ENCODE peak calls at places on chromosome 1, in nine cellular contexts. Z, Y, T, I, H, N, U, G and V are unnamed samples.

GRCh38 chr1:163076981-163077761 is 8.0 kb downstream of the RGS4 start:
- DNase-seq in H (no peak), Z (no peak), N (no peak), I (no peak), T (no peak), G (no peak), Y (no peak), U (no peak), V (no peak)

GRCh38 chr1:208235356-208235982 is 8.7 kb downstream of the PLXNA2 start:
- DNase-seq in I (no peak), N (no peak), T (no peak), Z (no peak), H (no peak), Y (no peak), U (no peak), G (no peak), V (no peak)

GRCh38 chr1:235775461-235775860 is 91.2 kb downstream of the LYST start:
- DNase-seq in H (no peak), T (no peak), N (no peak), U (no peak), Z (no peak), I (no peak), Y (no peak), G (no peak), V (no peak)

GRCh38 chr1:201648911-201649775 is 110.2 kb downstream of the NAV1 start:
- DNase-seq in H (peak), G (no peak), I (peak), T (peak), Z (peak), N (peak), U (no peak), Y (no peak), V (no peak)

GRCh38 chr1:25486602-25487001 is 55.9 kb downstream of the MACO1 start:
- DNase-seq in U (no peak), Y (peak), H (no peak), Z (peak), I (no peak), G (no peak), N (no peak), T (no peak), V (no peak)

GRCh38 chr1:52602328-52603300 is at the start of gene GPX7:
- DNase-seq in U (no peak), H (peak), I (no peak), Y (peak), N (no peak), G (peak), Z (peak), T (peak), V (no peak)

GRCh38 chr1:151005729-151006330 is 872 bp downstream of the MINDY1 start:
- DNase-seq in T (no peak), Y (no peak), I (peak), U (no peak), Z (no peak), H (no peak), G (no peak), N (no peak), V (peak)

GRCh38 chr1:218482683-218483082 is 137.5 kb downstream of the TGFB2 start:
- DNase-seq in N (no peak), Z (no peak), T (no peak), Y (peak), U (no peak), H (no peak), G (no peak), I (no peak), V (peak)

GRCh38 chr1:108747128-108747827 is 804 bp downstream of the STXBP3 start:
- DNase-seq in U (peak), I (peak), T (peak), N (peak), Y (peak), Z (peak), H (peak), G (peak), V (peak)

GRCh38 chr1:230469271-230469670 is 43.1 kb upstream of the PGBD5 start:
- DNase-seq in U (no peak), H (no peak), N (no peak), G (no peak), Y (no peak), T (no peak), Z (no peak), I (no peak), V (no peak)

GRCh38 chr1:53634571-53634979 is 104.4 kb downstream of the GLIS1 start:
- DNase-seq in U (no peak), H (peak), T (no peak), I (no peak), Y (no peak), G (no peak), Z (peak), N (no peak), V (no peak)

GRCh38 chr1:22710688-22711024 is at the start of gene EPHB2:
- DNase-seq in G (no peak), U (no peak), H (peak), Y (no peak), I (peak), N (peak), T (peak), Z (no peak), V (peak)

GRCh38 chr1:230822092-230822581 is 46.2 kb downstream of the C1orf198 start:
- DNase-seq in T (no peak), U (peak), G (no peak), Y (peak), H (no peak), Z (no peak), I (no peak), N (no peak), V (no peak)

GRCh38 chr1:11797525-11798216 is 8.1 kb downstream of the MTHFR start:
- DNase-seq in I (no peak), H (no peak), G (no peak), N (no peak), Z (no peak), T (no peak), Y (no peak), U (no peak), V (no peak)

GRCh38 chr1:9910080-9910424 is at the start of gene CTNNBIP1:
- DNase-seq in Y (no peak), Z (no peak), I (no peak), N (peak), H (no peak), U (no peak), G (no peak), T (no peak), V (no peak)

GRCh38 chr1:88655145-88655544 is 28.9 kb upstream of the PKN2 start:
- DNase-seq in Y (no peak), N (no peak), H (no peak), G (no peak), T (no peak), U (no peak), I (no peak), Z (no peak), V (no peak)

GRCh38 chr1:224542783-224543440 is 73.2 kb upstream of the CNIH3 start:
- DNase-seq in H (no peak), I (peak), Y (peak), G (no peak), U (peak), N (no peak), T (no peak), Z (no peak), V (peak)

GRCh38 chr1:21816602-21817302 is 4.7 kb downstream of the LDLRAD2 start:
- DNase-seq in T (no peak), I (peak), G (no peak), N (no peak), U (peak), Z (no peak), H (no peak), Y (peak), V (peak)

GRCh38 chr1:14437410-14437913 is 161.0 kb upstream of the KAZN start:
- DNase-seq in G (no peak), Y (no peak), H (no peak), Z (no peak), U (no peak), I (no peak), N (no peak), T (no peak), V (no peak)

GRCh38 chr1:218345673-218346390 is 696 bp downstream of the TGFB2 start:
- DNase-seq in I (peak), Y (peak), G (peak), T (peak), Z (peak), N (no peak), U (no peak), H (peak), V (peak)

GRCh38 chr1:28910379-28911125 is 3.8 kb upstream of the EPB41 start:
- DNase-seq in I (no peak), Z (no peak), U (no peak), Y (no peak), H (no peak), T (no peak), G (no peak), N (no peak), V (no peak)

DNA sequence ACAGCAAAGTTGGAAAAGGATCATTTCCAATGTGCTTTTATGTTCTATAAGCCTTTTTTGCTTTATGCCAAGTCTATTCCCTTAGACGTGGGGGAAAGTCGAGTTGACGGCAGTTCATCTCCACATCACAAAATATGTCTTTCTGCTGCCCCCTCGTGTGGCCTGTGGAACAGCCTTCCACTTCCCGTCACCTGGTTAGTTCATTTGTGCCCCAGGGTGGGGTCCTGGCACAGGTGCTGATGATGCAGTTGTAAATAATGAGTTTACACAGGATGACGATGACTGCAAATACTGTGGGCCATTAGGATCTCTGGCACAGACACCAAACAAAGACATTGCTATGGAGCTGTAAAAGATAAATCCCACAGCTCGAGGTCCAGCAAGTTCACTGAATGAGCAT is 10.0 kb upstream of the OTUD3 start:
- DNase-seq in N (no peak), Y (peak), G (no peak), I (peak), Z (no peak), T (no peak), H (no peak), U (no peak), V (peak)
- TF ChIP-seq CTCF in N (no peak), Y (peak), G (no peak), I (no peak), Z (no peak), T (no peak), H (no peak), U (peak), V (no peak)

DNA sequence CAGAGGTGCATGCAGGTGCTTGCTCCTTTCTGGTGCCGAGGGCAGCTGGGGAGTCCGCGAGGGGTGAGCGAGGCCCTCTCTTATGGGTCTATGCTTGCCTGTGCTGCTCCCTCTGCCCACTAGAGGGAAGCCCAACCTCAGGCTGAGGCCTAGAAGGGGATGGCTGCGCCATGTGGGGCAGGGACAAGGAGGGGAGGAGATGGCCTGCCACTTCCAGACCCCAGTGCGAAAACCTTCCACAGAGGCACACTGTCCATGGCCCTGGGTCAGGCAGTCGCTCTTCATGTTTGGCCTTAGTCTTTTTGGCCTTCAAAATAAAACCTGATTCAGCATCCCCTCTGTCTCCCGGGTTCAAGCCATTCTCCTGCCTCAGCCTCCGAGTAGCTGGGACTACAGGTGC is 14.0 kb downstream of the RHBG start:
- DNase-seq in H (peak), U (no peak), Z (peak), N (peak), T (peak), G (peak), Y (peak), I (peak), V (peak)
- TF ChIP-seq CTCF in H (peak), U (peak), Z (peak), N (peak), T (peak), G (peak), Y (peak), I (peak), V (peak)

GRCh38 chr1:6496890-6497214 is 5.4 kb upstream of the PLEKHG5 start:
- DNase-seq in U (no peak), T (no peak), Z (no peak), Y (no peak), N (no peak), H (no peak), G (no peak), I (no peak), V (no peak)
- TF ChIP-seq CTCF in U (no peak), T (no peak), Z (no peak), Y (no peak), N (no peak), H (no peak), G (no peak), I (no peak), V (no peak)

DNA sequence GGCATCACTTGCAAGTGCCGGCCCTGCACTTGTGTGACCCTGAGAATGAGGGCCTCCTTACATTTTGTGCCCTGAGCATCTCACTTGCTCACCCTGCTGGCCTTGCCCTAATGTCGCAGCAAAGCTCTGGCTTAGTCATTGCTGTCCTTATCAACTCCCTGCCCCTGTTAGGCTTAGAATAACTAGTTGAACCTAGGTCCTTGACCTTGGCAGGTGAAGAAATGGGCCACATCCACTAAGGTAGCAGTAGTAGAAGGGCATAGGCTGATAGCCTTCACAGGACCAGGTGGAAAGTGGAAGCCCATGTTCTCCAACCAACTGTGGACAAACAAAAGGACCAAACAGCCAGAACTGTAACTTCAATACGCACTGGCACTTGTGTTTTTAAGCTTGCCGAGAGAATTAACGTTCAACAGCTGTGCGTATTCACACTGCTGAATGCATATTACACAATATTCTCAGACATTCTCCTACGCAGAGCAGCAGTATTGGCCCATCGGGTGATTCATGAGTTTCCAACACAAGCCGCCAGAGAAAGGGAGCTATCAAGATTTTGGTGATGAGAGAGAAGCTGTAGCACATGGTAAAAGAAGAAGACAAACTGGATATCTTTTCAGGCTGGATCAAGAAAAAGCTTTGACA is 27.7 kb upstream of the PTGFRN start:
- DNase-seq in G (peak), H (peak), N (no peak), U (peak), T (no peak), I (peak), Y (peak), Z (peak), V (peak)
- TF ChIP-seq CTCF in G (peak), H (no peak), N (peak), U (peak), T (peak), I (no peak), Y (peak), Z (peak), V (peak)

GRCh38 chr1:153539395-153540093 is 1.2 kb downstream of the S100A5 start:
- DNase-seq in Z (no peak), G (no peak), N (no peak), U (no peak), T (no peak), H (no peak), I (no peak), Y (no peak), V (no peak)

GRCh38 chr1:153536618-153537375 is 1.0 kb upstream of the S100A6 start:
- DNase-seq in U (no peak), Z (no peak), T (no peak), G (no peak), H (no peak), Y (no peak), I (no peak), N (no peak), V (peak)

GRCh38 chr1:153537376-153537730 is 1.6 kb upstream of the S100A6 start:
- DNase-seq in U (no peak), Z (no peak), G (no peak), Y (no peak), H (no peak), T (no peak), N (no peak), I (no peak), V (no peak)

GRCh38 chr1:153540394-153541361 is at the start of gene S100A5:
- DNase-seq in Y (peak), H (no peak), Z (no peak), G (peak), I (no peak), U (no peak), N (no peak), T (no peak), V (peak)

GRCh38 chr1:153538315-153538821 is 2.4 kb downstream of the S100A5 start:
- DNase-seq in G (no peak), U (no peak), T (peak), N (no peak), I (no peak), Y (peak), Z (peak), H (peak), V (peak)
- TF ChIP-seq CTCF in G (no peak), U (no peak), T (no peak), N (no peak), I (no peak), Y (peak), Z (peak), H (no peak), V (peak)